ENCODE peak calls at places on chromosome 1, in seven cellular contexts. Q, X, B, E, G, U and M are unnamed samples.

GRCh38 chr1:68495532-68495931 is 1.4 kb downstream of the DEPDC1 start:
- DNase-seq in B (peak; percentile 8), G (no peak), U (no peak), Q (no peak), E (peak; percentile 54), X (no peak), M (no peak)

GRCh38 chr1:115674011-115674410 is 32.2 kb downstream of the VANGL1 start:
- DNase-seq in E (no peak), Q (peak; percentile 63), X (no peak), G (no peak), B (no peak), U (no peak), M (no peak)

GRCh38 chr1:47809301-47810084 is 187.7 kb downstream of the TRABD2B start:
- DNase-seq in X (no peak), G (no peak), U (no peak), Q (no peak), E (peak; percentile 57), B (no peak), M (no peak)

GRCh38 chr1:156214024-156214748 is 1.4 kb downstream of the PMF1 start:
- DNase-seq in U (peak; percentile 89), Q (no peak), G (peak; percentile 47), E (peak; percentile 68), X (no peak), B (peak; percentile 46), M (no peak)

GRCh38 chr1:62356257-62356835 is 37.1 kb upstream of the KANK4 start:
- DNase-seq in G (no peak), X (no peak), E (peak; percentile 90), B (no peak), U (peak; percentile 91), Q (no peak), M (no peak)

GRCh38 chr1:19006000-19006399 is 49.5 kb upstream of the IFFO2 start:
- DNase-seq in G (peak; percentile 68), B (no peak), U (no peak), E (no peak), X (no peak), Q (no peak), M (no peak)

GRCh38 chr1:234608720-234609527 is 1.1 kb downstream of the IRF2BP2 start:
- DNase-seq in B (peak; percentile 51), G (peak; percentile 73), E (peak; percentile 44), Q (peak; percentile 72), X (peak; percentile 73), U (peak; percentile 57), M (peak; percentile 90)

GRCh38 chr1:5959667-5960230 is 32.5 kb downstream of the NPHP4 start:
- DNase-seq in X (no peak), Q (no peak), B (no peak), E (no peak), G (no peak), U (no peak), M (peak; percentile 25)

GRCh38 chr1:107821340-107821739 is 143.6 kb downstream of the VAV3 start:
- DNase-seq in U (no peak), E (peak; percentile 6), Q (no peak), G (no peak), X (no peak), B (no peak), M (no peak)

GRCh38 chr1:192575499-192576189 is at the start of gene RGS1:
- DNase-seq in U (no peak), X (peak; percentile 99), B (no peak), E (no peak), G (no peak), Q (no peak), M (peak; percentile 51)

GRCh38 chr1:25743164-25744139 is 56.5 kb upstream of the SELENON start:
- DNase-seq in B (no peak), X (no peak), E (no peak), U (peak; percentile 24), G (no peak), Q (no peak), M (peak; percentile 96)

GRCh38 chr1:46372440-46372839 is 21.7 kb upstream of the FAAH start:
- DNase-seq in U (no peak), G (no peak), B (no peak), E (no peak), X (no peak), Q (no peak), M (no peak)

GRCh38 chr1:201377611-201378092 is at the start of gene TNNT2:
- DNase-seq in X (no peak), B (no peak), U (no peak), E (no peak), G (no peak), Q (no peak), M (no peak)

GRCh38 chr1:201374376-201374775 is 3.1 kb downstream of the TNNT2 start:
- DNase-seq in X (no peak), U (no peak), B (no peak), Q (peak; percentile 30), E (no peak), G (no peak), M (no peak)

GRCh38 chr1:201376107-201376463 is 1.4 kb downstream of the TNNT2 start:
- DNase-seq in E (no peak), U (no peak), G (no peak), X (no peak), B (no peak), Q (no peak), M (no peak)

GRCh38 chr1:201376464-201377374 is 761 bp downstream of the TNNT2 start:
- DNase-seq in X (peak; percentile 25), G (peak; percentile 96), Q (peak; percentile 89), U (peak; percentile 37), B (peak; percentile 78), E (peak; percentile 76), M (no peak)

GRCh38 chr1:201375169-201375568 is 2.3 kb downstream of the TNNT2 start:
- DNase-seq in U (no peak), E (peak; percentile 67), G (peak; percentile 76), Q (peak; percentile 30), B (no peak), X (no peak), M (no peak)
- TF ChIP-seq CTCF in U (no peak), E (peak; percentile 77), G (peak; percentile 67), Q (peak; percentile 37), B (peak; percentile 20), X (no peak), M (no peak)

GRCh38 chr1:151720190-151720953 is 950 bp upstream of the RIIAD1 start:
- DNase-seq in G (peak; percentile 34), Q (no peak), E (no peak), X (peak; percentile 87), U (peak; percentile 4), B (no peak), M (no peak)

GRCh38 chr1:151723726-151724370 is 2.5 kb downstream of the RIIAD1 start:
- DNase-seq in E (peak; percentile 90), G (peak; percentile 51), X (no peak), U (no peak), B (no peak), Q (no peak), M (no peak)

GRCh38 chr1:151720974-151721787 is at the start of gene RIIAD1:
- DNase-seq in Q (peak; percentile 89), X (peak; percentile 61), G (peak; percentile 86), U (peak; percentile 10), E (no peak), B (peak; percentile 81), M (no peak)

GRCh38 chr1:151718666-151719065 is 2.1 kb upstream of the CELF3 start:
- DNase-seq in B (no peak), U (no peak), Q (no peak), E (no peak), G (no peak), X (no peak), M (no peak)

DNA sequence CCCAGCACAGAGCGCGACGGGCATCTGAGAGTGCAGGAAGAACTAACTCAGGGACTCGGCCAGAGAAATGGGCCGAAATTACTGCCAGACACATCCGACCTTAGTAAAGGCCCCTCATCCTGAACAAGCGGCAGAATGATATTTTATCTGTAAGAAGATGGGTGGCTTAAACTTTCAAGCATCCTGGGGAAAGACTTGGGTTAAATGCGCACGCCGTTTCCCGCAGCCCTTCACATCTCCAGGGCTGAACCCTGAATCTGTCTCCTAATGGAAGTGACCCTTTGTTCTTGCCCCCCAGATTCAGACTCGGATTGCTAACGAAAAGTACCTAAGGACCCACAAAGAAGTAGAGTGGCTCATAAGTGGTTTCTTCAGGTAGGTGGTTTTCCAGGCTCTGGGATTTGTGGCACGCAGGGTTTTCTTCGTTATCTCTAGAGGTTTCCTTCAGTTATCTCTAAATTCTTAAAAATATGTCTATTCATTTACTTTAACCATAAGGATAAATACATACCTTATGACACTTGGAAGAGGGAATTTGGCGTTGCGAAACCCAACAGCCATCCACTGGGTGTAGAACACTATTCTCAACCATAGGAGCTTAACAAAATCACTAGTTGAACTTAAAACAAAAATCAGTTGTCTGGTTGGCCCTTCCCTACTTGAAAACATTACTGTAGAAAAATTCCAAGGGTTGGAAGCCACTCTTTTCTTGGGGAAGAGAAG is 627 bp downstream of the RIIAD1 start:
- DNase-seq in X (no peak), Q (no peak), E (no peak), U (no peak), G (no peak), B (no peak), M (no peak)
- H3K27ac ChIP-seq in X (no peak overlapping the region), Q (no peak overlapping the region), E (no peak overlapping the region), U (no peak overlapping the region), G (no peak overlapping the region), B (no peak overlapping the region), M (no peak overlapping the region)

GRCh38 chr1:202085682-202086373 is 36.9 kb upstream of the GPR37L1 start:
- DNase-seq in Q (peak; percentile 43), U (no peak), E (no peak), B (no peak), X (no peak), G (peak; percentile 76), M (no peak)
- H3K9ac ChIP-seq in Q (no peak overlapping the region), U (no peak overlapping the region), E (peak overlapping the region; percentile 49), B (no peak overlapping the region), X (no peak overlapping the region), G (no peak overlapping the region), M (no peak overlapping the region)

DNA sequence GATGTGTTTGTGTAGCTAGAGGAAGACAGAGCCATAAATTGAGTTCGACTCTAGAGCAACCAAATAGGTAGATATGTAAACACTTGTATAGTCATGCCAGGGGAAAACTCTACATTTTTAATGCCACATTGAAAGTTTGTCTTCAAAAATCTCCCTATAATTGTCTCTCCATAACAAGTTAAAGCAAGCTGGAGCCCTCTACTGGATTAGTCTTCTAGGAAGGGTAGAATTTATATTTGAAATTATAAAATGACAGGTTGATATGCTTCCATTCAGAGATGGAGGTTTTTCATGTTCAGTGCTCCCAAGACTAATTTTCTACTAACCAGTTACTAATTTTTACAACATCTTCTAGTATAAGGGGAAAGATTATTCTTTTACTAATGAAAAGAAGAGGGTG is 13.1 kb upstream of the COL24A1 start:
- DNase-seq in E (peak; percentile 30), X (no peak), B (no peak), G (no peak), Q (no peak), U (no peak), M (no peak)
- TF ChIP-seq CTCF in E (peak; percentile 43), X (no peak), B (no peak), G (no peak), Q (no peak), U (peak; percentile 48), M (no peak)

DNA sequence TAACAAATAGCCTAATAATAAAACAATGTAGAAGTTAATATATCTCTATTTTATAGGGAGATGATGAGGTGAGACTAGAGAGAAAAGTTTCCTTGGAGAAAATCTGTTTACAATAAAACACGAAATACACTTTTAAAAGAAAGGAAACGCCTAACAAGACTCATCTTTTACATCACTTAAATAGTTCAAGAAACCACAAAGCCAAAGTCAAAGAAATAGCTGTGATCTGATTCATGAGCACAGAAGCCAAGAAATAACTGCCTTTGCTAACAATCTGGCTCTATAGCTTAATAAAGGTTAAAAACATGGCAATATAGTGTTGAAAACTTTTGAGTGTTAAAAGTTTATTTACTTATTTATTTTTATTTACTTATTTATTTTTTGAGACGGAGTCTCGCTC is 61.5 kb downstream of the TOR3A start:
- DNase-seq in X (no peak), U (peak; percentile 95), Q (no peak), B (no peak), G (no peak), E (peak; percentile 90), M (no peak)
- H3K27ac ChIP-seq in X (no peak overlapping the region), U (peak overlapping the region; percentile 98), Q (no peak overlapping the region), B (no peak overlapping the region), G (no peak overlapping the region), E (peak overlapping the region; percentile 97), M (no peak overlapping the region)